ENCODE peak calls at places on chromosomes 6 and 20, in five cellular contexts. N is stomach; C is uterus; L is PC-9; G is CD8-positive, alpha-beta T cell. O is an unnamed sample.

GRCh38 chr20:290081-290831 is at the start of gene C20orf96:
- DNase-seq in C (peak; percentile 92), G (peak; percentile 62), N (peak; percentile 92), L (peak; percentile 90), O (peak; percentile 95)

GRCh38 chr6:68024570-68025269 is 610.4 kb upstream of the ADGRB3 start:
- DNase-seq in N (no peak), G (no peak), C (no peak), L (no peak), O (no peak)

GRCh38 chr6:145199961-145200360 is 535.4 kb downstream of the EPM2A start:
- DNase-seq in C (no peak), L (peak; percentile 68), G (no peak), N (no peak), O (no peak)

GRCh38 chr6:157096522-157096921 is 226.8 kb downstream of the TMEM242 start:
- DNase-seq in L (no peak), C (no peak), N (peak; percentile 35), G (no peak), O (no peak)

GRCh38 chr20:53594068-53595017 is 704 bp upstream of the ZNF217 start:
- DNase-seq in L (peak; percentile 73), N (peak; percentile 99), C (peak; percentile 96), G (peak; percentile 96), O (peak; percentile 81)

GRCh38 chr20:50783390-50783789 is 11.5 kb upstream of the BCAS4 start:
- DNase-seq in C (no peak), G (no peak), N (no peak), L (no peak), O (no peak)

GRCh38 chr6:138204303-138204702 is 14.0 kb downstream of the PBOV1 start:
- DNase-seq in N (no peak), C (no peak), L (no peak), G (no peak), O (no peak)

GRCh38 chr6:136158971-136159370 is 91.1 kb downstream of the MTFR2 start:
- DNase-seq in G (no peak), N (no peak), C (no peak), L (no peak), O (no peak)

GRCh38 chr6:7652957-7653356 is 63.0 kb downstream of the SNRNP48 start:
- DNase-seq in N (no peak), G (no peak), C (no peak), L (no peak), O (no peak)

GRCh38 chr6:7646394-7646793 is 56.4 kb downstream of the SNRNP48 start:
- DNase-seq in C (no peak), G (no peak), L (no peak), N (no peak), O (no peak)

GRCh38 chr6:7647504-7647903 is 57.5 kb downstream of the SNRNP48 start:
- DNase-seq in C (no peak), L (no peak), G (no peak), N (no peak), O (no peak)

GRCh38 chr6:7650876-7651275 is 60.9 kb downstream of the SNRNP48 start:
- DNase-seq in G (no peak), L (no peak), N (no peak), C (no peak), O (no peak)

GRCh38 chr6:7649037-7649810 is 59.2 kb downstream of the SNRNP48 start:
- DNase-seq in C (no peak), L (no peak), N (no peak), G (no peak), O (no peak)
- H3K27ac ChIP-seq in C (no peak overlapping the region), L (no peak overlapping the region), N (no peak overlapping the region), G (no peak overlapping the region), O (no peak overlapping the region)

DNA sequence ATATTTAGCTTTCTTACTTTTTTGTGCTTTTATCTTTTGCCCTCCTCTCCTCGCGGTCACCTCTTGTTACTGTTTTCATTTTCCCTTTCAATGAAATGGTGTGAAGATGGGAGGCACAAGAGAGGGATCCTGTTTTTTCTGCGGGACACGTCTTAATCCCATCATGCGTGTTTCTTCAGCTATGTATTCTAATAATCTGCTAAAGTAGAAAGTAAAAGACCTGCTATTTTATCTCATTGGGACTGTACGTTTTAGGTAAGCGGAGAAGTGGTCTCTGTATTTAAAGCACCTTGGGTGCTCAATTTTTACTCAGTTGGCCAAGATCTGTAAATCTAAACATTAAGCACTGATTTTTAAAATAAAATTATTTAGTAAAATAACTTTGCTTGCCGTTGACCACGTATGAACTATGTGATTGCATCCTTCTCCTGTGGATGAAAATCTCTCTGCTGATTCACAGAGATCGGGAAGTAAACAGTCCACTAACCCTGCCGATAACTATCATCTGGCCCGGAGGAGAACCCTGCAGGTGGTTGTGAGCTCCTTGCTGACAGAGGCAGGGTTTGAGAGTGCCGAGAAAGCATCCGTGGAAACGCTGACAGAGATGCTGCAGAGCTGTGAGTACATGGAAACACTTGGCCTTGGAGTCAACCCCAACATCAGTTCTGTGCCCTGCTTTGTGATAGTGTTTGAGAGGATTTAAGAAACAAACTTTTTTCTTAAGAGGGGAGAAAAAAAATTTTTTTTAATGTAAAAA is 751 bp downstream of the TAF8 start:
- DNase-seq in N (no peak), G (no peak), C (no peak), L (no peak), O (no peak)
- H3K4me1 ChIP-seq in N (peaks cover 73% of the 10 kb centered on the region), G (peaks cover 39% of the 10 kb centered on the region), C (peaks cover 17% of the 10 kb centered on the region), L (peaks cover 31% of the 10 kb centered on the region), O (peaks cover 14% of the 10 kb centered on the region)

GRCh38 chr20:15889073-15889923 is 684.0 kb downstream of the KIF16B start:
- DNase-seq in L (no peak), N (no peak), G (no peak), C (no peak), O (no peak)
- H3K27ac ChIP-seq in L (no peak overlapping the region), N (no peak overlapping the region), G (no peak overlapping the region), C (no peak overlapping the region), O (no peak overlapping the region)

GRCh38 chr6:7137335-7138106 is 29.8 kb downstream of the RREB1 start:
- DNase-seq in G (no peak), C (peak; percentile 50), L (no peak), N (no peak), O (peak; percentile 67)

GRCh38 chr6:7136859-7137334 is 29.1 kb downstream of the RREB1 start:
- DNase-seq in N (no peak), C (no peak), L (no peak), G (no peak), O (no peak)

GRCh38 chr6:7139835-7140470 is 32.2 kb downstream of the RREB1 start:
- DNase-seq in G (no peak), N (no peak), L (no peak), C (no peak), O (no peak)

GRCh38 chr6:7138921-7139358 is 31.2 kb downstream of the RREB1 start:
- DNase-seq in L (peak; percentile 56), G (peak; percentile 34), N (peak; percentile 70), C (no peak), O (no peak)

DNA sequence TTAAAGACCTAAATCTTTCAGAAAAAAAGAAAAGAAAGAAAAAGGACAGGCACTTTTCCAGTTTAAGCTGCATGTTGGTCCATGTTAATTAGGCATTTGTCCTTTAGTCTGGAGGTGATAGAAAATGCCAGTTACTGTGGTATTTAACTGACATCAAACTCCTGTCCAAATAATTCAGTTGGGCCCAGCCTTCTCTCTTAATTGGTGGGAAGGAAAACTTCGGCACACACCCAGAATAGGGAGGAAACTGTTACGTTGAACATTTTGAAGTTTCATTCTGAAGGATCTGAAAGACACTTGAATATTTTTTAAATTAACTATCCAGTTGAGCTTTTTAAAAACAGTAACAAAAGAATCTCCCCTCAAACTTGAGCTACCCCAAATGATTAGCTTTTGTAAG is 30.4 kb downstream of the RREB1 start:
- DNase-seq in C (no peak), G (no peak), N (no peak), L (no peak), O (no peak)
- H3K4me1 ChIP-seq in C (peaks cover 7% of the 10 kb centered on the region), G (peaks cover 54% of the 10 kb centered on the region), N (peaks cover 93% of the 10 kb centered on the region), L (peaks cover 36% of the 10 kb centered on the region), O (peaks cover 41% of the 10 kb centered on the region)

DNA sequence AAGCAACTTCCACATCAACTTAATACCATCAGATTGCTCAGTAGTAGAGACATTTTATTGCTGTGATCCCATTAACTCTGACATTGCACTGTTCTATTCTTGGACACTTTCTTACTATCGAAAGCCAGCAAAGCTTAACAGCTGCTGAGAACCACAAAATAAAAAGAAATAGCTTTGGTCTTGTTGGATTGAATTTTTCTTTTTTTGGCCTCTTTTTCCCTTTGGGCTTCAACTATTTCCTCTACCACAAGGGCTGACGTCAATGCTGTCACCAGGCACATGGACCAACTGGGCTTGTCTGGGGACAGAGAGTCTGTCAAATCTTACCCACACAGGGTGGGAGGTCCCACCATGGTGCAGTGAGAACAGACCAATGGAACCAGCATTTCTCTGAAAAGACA is 63.4 kb upstream of the ENPP5 start:
- DNase-seq in L (no peak), C (no peak), G (no peak), N (no peak), O (no peak)
- H3K27ac ChIP-seq in L (no peak overlapping the region), C (peak overlapping the region; percentile 10), G (no peak overlapping the region), N (no peak overlapping the region), O (no peak overlapping the region)

GRCh38 chr6:112038756-112039430 is 15.0 kb upstream of the CCN6 start:
- DNase-seq in C (peak; percentile 35), L (peak; percentile 37), N (no peak), G (no peak), O (no peak)
- H3K4me1 ChIP-seq in C (peaks cover 7% of the 10 kb centered on the region), L (peaks cover 4% of the 10 kb centered on the region), N (peaks cover 18% of the 10 kb centered on the region), G (peaks cover 41% of the 10 kb centered on the region), O (peaks cover 27% of the 10 kb centered on the region)

DNA sequence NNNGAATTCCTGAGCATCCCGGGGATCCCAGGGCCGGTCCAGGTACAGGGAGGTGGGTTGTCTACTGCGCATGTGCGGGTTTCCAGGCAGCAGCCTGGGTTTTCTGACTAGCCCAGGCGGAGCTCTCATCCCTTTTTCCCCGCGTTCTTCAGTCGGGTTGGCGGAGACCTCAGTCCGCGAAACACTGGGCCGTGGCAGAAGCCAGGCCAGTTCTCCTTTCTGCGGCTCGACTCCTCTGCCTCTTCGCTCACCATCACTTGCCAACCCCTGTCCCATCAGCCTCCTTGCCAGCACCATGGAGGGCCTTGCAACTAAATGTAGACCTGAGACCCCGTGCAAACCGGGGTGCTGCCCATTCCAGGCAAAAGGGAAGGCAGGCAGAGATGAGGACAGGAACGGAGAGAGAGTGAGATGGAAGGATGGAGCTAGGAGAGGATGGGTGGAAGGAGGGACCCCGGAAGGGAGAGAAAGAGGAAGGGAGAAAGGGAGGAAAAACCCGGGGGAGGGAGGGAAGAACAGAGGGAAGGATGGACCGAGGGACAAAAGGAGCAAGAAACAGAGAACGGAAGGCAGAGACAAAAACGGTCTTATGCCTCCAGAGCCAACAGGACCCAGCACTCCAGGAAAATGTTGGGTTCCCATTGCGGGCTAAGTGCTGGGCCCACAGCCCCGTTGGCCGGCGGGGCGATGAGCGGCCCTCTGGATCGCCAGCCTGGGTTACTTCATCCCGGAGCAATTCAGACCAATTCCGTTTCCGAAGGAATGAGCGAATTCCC is 445.4 kb upstream of the DEFB115 start:
- DNase-seq in C (no peak), L (no peak), G (no peak), N (no peak), O (no peak)
- H3K27ac ChIP-seq in C (no peak overlapping the region), L (no peak overlapping the region), G (no peak overlapping the region), N (no peak overlapping the region), O (no peak overlapping the region)

GRCh38 chr20:63733579-63734081 is 2.8 kb upstream of the LIME1 start:
- DNase-seq in L (peak; percentile 26), C (no peak), G (no peak), N (no peak), O (no peak)
- H3K4me1 ChIP-seq in L (no peaks in the 10 kb centered on the region), C (peaks cover 13% of the 10 kb centered on the region), G (peaks cover 54% of the 10 kb centered on the region), N (peaks cover 32% of the 10 kb centered on the region), O (no peaks in the 10 kb centered on the region)

GRCh38 chr20:20744170-20744725 is 31.8 kb upstream of the RALGAPA2 start:
- DNase-seq in C (no peak), G (no peak), N (no peak), L (no peak), O (no peak)
- H3K27ac ChIP-seq in C (peak overlapping the region; percentile 82), G (no peak overlapping the region), N (peak overlapping the region; percentile 49), L (no peak overlapping the region), O (no peak overlapping the region)